ENCODE peak calls at places on chromosomes 2 and 18, in six cellular contexts. F, Y, V, G, M and D are unnamed samples.

GRCh38 chr2:72915907-72916742 is 1.2 kb upstream of the EMX1 start:
- DNase-seq in F (peak; percentile 83), Y (no peak), V (no peak), G (no peak), M (peak; percentile 61), D (no peak)

GRCh38 chr2:239300242-239300641 is 100.6 kb downstream of the HDAC4 start:
- DNase-seq in F (no peak), Y (no peak), V (no peak), G (no peak), M (no peak), D (no peak)

GRCh38 chr18:3655637-3656050 is 205.7 kb downstream of the TGIF1 start:
- DNase-seq in F (peak; percentile 48), Y (no peak), V (no peak), G (no peak), M (no peak), D (no peak)

GRCh38 chr18:10490401-10491289 is 35.2 kb upstream of the NAPG start:
- DNase-seq in F (peak; percentile 58), Y (no peak), V (peak; percentile 33), G (no peak), M (no peak), D (no peak)

GRCh38 chr2:15753811-15754702 is 162.4 kb downstream of the DDX1 start:
- DNase-seq in F (no peak), Y (no peak), V (no peak), G (no peak), M (no peak), D (no peak)

GRCh38 chr2:240986787-240987411 is 11.5 kb upstream of the SNED1 start:
- DNase-seq in F (no peak), Y (no peak), V (no peak), G (no peak), M (peak; percentile 88), D (no peak)

GRCh38 chr18:42614619-42615293 is 500.7 kb downstream of the RIT2 start:
- DNase-seq in F (no peak), Y (peak; percentile 82), V (no peak), G (peak; percentile 10), M (no peak), D (no peak)

GRCh38 chr18:58536534-58537271 is 92.2 kb downstream of the ALPK2 start:
- DNase-seq in F (no peak), Y (no peak), V (no peak), G (no peak), M (no peak), D (no peak)

GRCh38 chr2:236690726-236691125 is 121.1 kb downstream of the ACKR3 start:
- DNase-seq in F (no peak), Y (no peak), V (no peak), G (no peak), M (no peak), D (no peak)

GRCh38 chr2:224101820-224102630 is 62.9 kb upstream of the SERPINE2 start:
- DNase-seq in F (no peak), Y (peak; percentile 95), V (no peak), G (no peak), M (no peak), D (peak; percentile 67)

GRCh38 chr2:33144243-33144642 is 197.5 kb downstream of the LTBP1 start:
- DNase-seq in F (no peak), Y (no peak), V (no peak), G (no peak), M (no peak), D (no peak)

GRCh38 chr18:9704233-9705118 is 3.6 kb upstream of the RAB31 start:
- DNase-seq in F (no peak), Y (no peak), V (no peak), G (no peak), M (no peak), D (no peak)

GRCh38 chr2:21042958-21043743 is 722 bp downstream of the APOB start:
- DNase-seq in F (peak; percentile 69), Y (peak; percentile 23), V (peak; percentile 38), G (peak; percentile 3), M (peak; percentile 71), D (no peak)

GRCh38 chr2:176423819-176424218 is 154.6 kb downstream of the MTX2 start:
- DNase-seq in F (no peak), Y (no peak), V (no peak), G (no peak), M (no peak), D (no peak)

GRCh38 chr2:236240228-236240990 is 23.8 kb downstream of the ASB18 start:
- DNase-seq in F (no peak), Y (peak; percentile 35), V (no peak), G (no peak), M (no peak), D (no peak)

GRCh38 chr18:46577546-46577945 is 79.5 kb downstream of the LOXHD1 start:
- DNase-seq in F (no peak), Y (no peak), V (no peak), G (no peak), M (no peak), D (no peak)

GRCh38 chr2:201269764-201270163 is 9.4 kb downstream of the CASP8 start:
- DNase-seq in F (no peak), Y (no peak), V (no peak), G (no peak), M (no peak), D (no peak)

GRCh38 chr2:28904295-28904694 is 9.8 kb downstream of the WDR43 start:
- DNase-seq in F (no peak), Y (no peak), V (no peak), G (no peak), M (no peak), D (no peak)

GRCh38 chr18:22676423-22676822 is 256.7 kb upstream of the RBBP8 start:
- DNase-seq in F (no peak), Y (no peak), V (no peak), G (no peak), M (no peak), D (no peak)

GRCh38 chr2:174026122-174026845 is 61.1 kb upstream of the SP3 start:
- DNase-seq in F (no peak), Y (peak; percentile 80), V (no peak), G (no peak), M (no peak), D (no peak)

GRCh38 chr2:174024524-174025270 is 59.5 kb upstream of the SP3 start:
- DNase-seq in F (no peak), Y (peak; percentile 53), V (no peak), G (no peak), M (peak; percentile 88), D (no peak)

GRCh38 chr2:174025271-174026121 is 60.3 kb upstream of the SP3 start:
- DNase-seq in F (no peak), Y (peak; percentile 62), V (no peak), G (no peak), M (peak; percentile 91), D (no peak)

GRCh38 chr2:174022431-174022830 is 57.3 kb upstream of the SP3 start:
- DNase-seq in F (no peak), Y (no peak), V (no peak), G (no peak), M (no peak), D (no peak)

DNA sequence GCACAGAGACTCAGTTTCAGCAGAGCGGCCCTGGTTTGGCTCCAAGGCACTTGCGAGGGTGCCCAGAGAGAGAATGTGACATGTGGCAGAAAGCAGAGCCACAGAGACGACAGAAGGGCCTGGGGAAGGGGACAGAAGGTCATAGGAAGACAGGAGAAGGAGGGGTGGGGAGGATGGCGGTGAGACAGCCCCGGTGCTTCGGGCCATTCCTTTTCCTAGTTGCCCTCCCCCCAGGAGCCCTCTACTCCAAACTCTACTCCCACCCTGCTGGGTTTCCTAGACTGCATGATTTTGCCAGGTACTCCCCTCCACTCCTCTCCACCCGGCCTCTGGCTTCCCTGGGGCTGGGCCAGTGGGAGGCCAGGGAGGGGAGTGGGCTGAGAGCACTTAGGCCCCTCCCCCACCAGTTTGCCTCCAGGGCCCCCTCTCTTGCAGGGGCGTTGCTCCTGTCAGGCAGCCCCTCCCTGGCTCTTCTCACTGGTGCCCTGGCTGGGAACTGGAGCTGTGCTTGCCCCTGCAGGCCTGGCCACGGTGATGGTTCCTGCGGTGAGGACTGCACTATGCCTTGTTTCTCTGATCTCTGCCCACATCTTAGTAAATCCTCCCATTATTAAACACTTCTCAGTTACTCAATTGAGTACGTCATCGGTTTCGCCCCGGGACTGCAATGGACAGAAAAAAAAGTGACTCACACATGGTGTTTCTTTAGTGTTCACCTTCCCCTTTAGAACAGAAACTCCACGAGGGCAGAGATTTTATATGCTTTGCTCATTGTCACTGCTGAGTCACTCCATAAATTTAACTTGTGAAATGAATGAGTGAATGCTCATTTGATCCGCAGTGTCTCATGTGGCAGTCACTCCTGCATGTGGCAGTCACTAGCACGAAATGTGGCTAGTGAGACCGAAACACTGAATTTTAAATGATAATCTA is 58.7 kb upstream of the SP3 start:
- DNase-seq in F (no peak), Y (peak; percentile 88), V (no peak), G (no peak), M (peak; percentile 82), D (peak; percentile 99)
- H3K27ac ChIP-seq in F (peak overlapping the region; percentile 83), Y (peak overlapping the region; percentile 28), V (no peak overlapping the region), G (peak overlapping the region; percentile 30), M (peak overlapping the region; percentile 82), D (peak overlapping the region; percentile 88)

DNA sequence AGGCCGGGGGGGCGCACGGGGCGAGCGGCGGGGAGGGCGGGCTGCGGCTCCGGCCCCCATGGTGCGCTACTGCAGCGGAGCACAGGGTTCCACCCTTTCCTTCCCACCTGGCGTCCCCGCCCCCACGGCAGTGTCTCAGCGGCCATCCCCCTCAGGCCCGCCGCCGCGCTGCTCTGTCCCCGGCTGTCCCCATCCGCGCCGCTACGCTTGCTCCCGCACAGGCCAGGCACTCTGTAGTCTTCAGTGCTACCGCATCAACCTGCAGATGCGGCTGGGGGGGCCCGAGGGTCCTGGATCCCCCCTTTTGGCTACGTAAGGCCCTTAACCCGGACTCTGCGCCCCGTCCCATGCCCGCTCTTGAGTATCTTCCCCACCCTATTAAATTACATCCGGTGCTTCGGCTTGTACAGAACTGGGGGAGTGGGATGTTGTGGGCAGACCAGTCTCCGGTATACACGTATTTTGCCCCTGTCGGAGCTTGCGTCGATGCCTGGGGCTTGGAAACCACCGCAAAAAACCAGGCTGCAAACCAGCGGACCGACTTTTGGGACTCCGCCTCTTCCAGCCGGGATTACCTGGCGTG is 598 bp upstream of the WBP1 start:
- DNase-seq in F (peak; percentile 66), Y (no peak), V (peak; percentile 81), G (no peak), M (peak; percentile 85), D (no peak)
- H3K27ac ChIP-seq in F (peak overlapping the region; percentile 97), Y (peak overlapping the region; percentile 79), V (peak overlapping the region; percentile 100), G (peak overlapping the region; percentile 88), M (peak overlapping the region; percentile 89), D (peak overlapping the region; percentile 92)

GRCh38 chr2:98868548-98869271 is 67.3 kb downstream of the CRACDL start:
- DNase-seq in F (peak; percentile 94), Y (no peak), V (no peak), G (no peak), M (no peak), D (no peak)
- H3K27ac ChIP-seq in F (peak overlapping the region; percentile 95), Y (no peak overlapping the region), V (no peak overlapping the region), G (no peak overlapping the region), M (peak overlapping the region; percentile 85), D (peak overlapping the region; percentile 63)

GRCh38 chr2:128319773-128320608 is 1.3 kb upstream of the HS6ST1 start:
- DNase-seq in F (no peak), Y (no peak), V (no peak), G (no peak), M (peak; percentile 65), D (no peak)
- H3K27ac ChIP-seq in F (no peak overlapping the region), Y (no peak overlapping the region), V (no peak overlapping the region), G (no peak overlapping the region), M (no peak overlapping the region), D (no peak overlapping the region)

GRCh38 chr2:105977807-105978206 is 216.3 kb downstream of the UXS1 start:
- DNase-seq in F (no peak), Y (no peak), V (no peak), G (no peak), M (no peak), D (no peak)
- H3K27ac ChIP-seq in F (no peak overlapping the region), Y (peak overlapping the region; percentile 34), V (peak overlapping the region; percentile 23), G (no peak overlapping the region), M (no peak overlapping the region), D (peak overlapping the region; percentile 7)